ENCODE peak calls at places on chromosome 2, in six cellular contexts. K is DMS53; N is astrocyte; B is stimulated activated CD4-positive, alpha-beta T cell treated with anti-CD3 and anti-CD28 coated beads, Interleukin-1b, Interleukin-23, amount 100 ng/mL, for 24 hours; U is activated naive CD4-positive, alpha-beta T cell treated with anti-CD3 and anti-CD28 coated beads, Interleukin-2, amount 10 ng/mL, durations not matched to agents 7 days and 5 days; E is iris pigment epithelial cell. G is an unnamed sample.

GRCh38 chr2:241863021-241863954 is 4.6 kb upstream of the PDCD1 start:
- DNase-seq in K (peak; percentile 50), N (no peak), B (peak; percentile 49), U (peak; percentile 63), E (peak; percentile 29), G (no peak)

GRCh38 chr2:162607915-162608314 is 230.7 kb downstream of the KCNH7 start:
- DNase-seq in K (peak; percentile 92), N (no peak), B (no peak), U (no peak), E (no peak), G (no peak)

GRCh38 chr2:54559593-54560145 is 103.5 kb downstream of the SPTBN1 start:
- DNase-seq in K (peak; percentile 62), N (peak; percentile 71), B (no peak), U (peak; percentile 32), E (peak; percentile 89), G (no peak)

GRCh38 chr2:241151934-241152660 is 1.8 kb downstream of the PPP1R7 start:
- DNase-seq in K (no peak), N (no peak), B (no peak), U (no peak), E (no peak), G (no peak)

GRCh38 chr2:71939588-71940535 is 207.8 kb downstream of the CYP26B1 start:
- DNase-seq in K (no peak), N (no peak), B (no peak), U (no peak), E (no peak), G (no peak)

GRCh38 chr2:197209742-197210408 is 100.7 kb downstream of the ANKRD44 start:
- DNase-seq in K (no peak), N (peak; percentile 83), B (no peak), U (peak; percentile 58), E (no peak), G (no peak)

GRCh38 chr2:223090081-223090480 is 38.1 kb downstream of the KCNE4 start:
- DNase-seq in K (no peak), N (no peak), B (no peak), U (no peak), E (no peak), G (no peak)

GRCh38 chr2:105329561-105330495 is at the start of gene TGFBRAP1:
- DNase-seq in K (peak; percentile 92), N (no peak), B (peak; percentile 32), U (peak; percentile 69), E (no peak), G (peak; percentile 44)

GRCh38 chr2:201628545-201628944 is 14.8 kb downstream of the TMEM237 start:
- DNase-seq in K (no peak), N (peak; percentile 52), B (no peak), U (no peak), E (peak; percentile 54), G (no peak)

GRCh38 chr2:223460774-223461211 is 141.4 kb downstream of the SCG2 start:
- DNase-seq in K (peak; percentile 47), N (peak; percentile 75), B (no peak), U (no peak), E (peak; percentile 90), G (no peak)